ENCODE peak calls at places on chromosome 1, in five cellular contexts. T is ascending aorta, S is OCI-LY7, F is left ventricle myocardium inferior, A is cardiac muscle cell. G is an unnamed sample.

GRCh38 chr1:41670558-41670957 is 186.1 kb upstream of the EDN2 start:
- DNase-seq in F (no peak), A (peak; percentile 35), T (no peak), S (no peak), G (no peak)

GRCh38 chr1:227887697-227888403 is 59.9 kb downstream of the WNT9A start:
- DNase-seq in T (peak; percentile 70), A (peak; percentile 69), S (no peak), F (peak; percentile 79), G (peak; percentile 36)

GRCh38 chr1:9388628-9389184 is 96.0 kb downstream of the SPSB1 start:
- DNase-seq in A (peak; percentile 40), S (no peak), F (no peak), T (peak; percentile 84), G (no peak)

GRCh38 chr1:24022611-24023359 is 42.7 kb upstream of the SRSF10 start:
- DNase-seq in S (no peak), T (peak; percentile 80), F (no peak), A (peak; percentile 69), G (no peak)

GRCh38 chr1:176897350-176898236 is 266.9 kb downstream of the ASTN1 start:
- DNase-seq in T (no peak), F (peak; percentile 49), S (peak; percentile 67), A (peak; percentile 76), G (peak; percentile 93)

GRCh38 chr1:153627797-153628626 is at the start of gene S100A1:
- DNase-seq in A (no peak), T (no peak), S (no peak), F (peak; percentile 81), G (no peak)

GRCh38 chr1:242877229-242877628 is 352.7 kb upstream of the PLD5 start:
- DNase-seq in F (peak; percentile 36), T (no peak), S (no peak), A (no peak), G (no peak)

GRCh38 chr1:109547412-109548320 is 749 bp upstream of the GNAI3 start:
- DNase-seq in S (peak; percentile 39), T (no peak), F (no peak), A (peak; percentile 21), G (no peak)

GRCh38 chr1:9010781-9011323 is 15.4 kb downstream of the SLC2A7 start:
- DNase-seq in S (peak; percentile 38), T (no peak), A (no peak), F (peak; percentile 31), G (no peak)

GRCh38 chr1:30727796-30728195 is 4.4 kb upstream of the MATN1 start:
- DNase-seq in S (no peak), T (no peak), F (no peak), A (peak; percentile 68), G (no peak)

GRCh38 chr1:95793893-95794292 is 559.9 kb downstream of the RWDD3 start:
- DNase-seq in F (no peak), A (peak; percentile 1), S (no peak), T (no peak), G (peak; percentile 13)

GRCh38 chr1:39204441-39205081 is at the start of gene MACF1:
- DNase-seq in S (peak; percentile 61), A (peak; percentile 98), T (peak; percentile 90), F (peak; percentile 66), G (no peak)

GRCh38 chr1:3618904-3619671 is 5.7 kb upstream of the TPRG1L start:
- DNase-seq in A (peak; percentile 83), F (peak; percentile 61), T (peak; percentile 88), S (peak; percentile 77), G (peak; percentile 73)

GRCh38 chr1:217713223-217713622 is 82.1 kb downstream of the SPATA17 start:
- DNase-seq in S (no peak), F (no peak), T (no peak), A (no peak), G (no peak)

GRCh38 chr1:232684331-232685105 is 54.6 kb upstream of the SIPA1L2 start:
- DNase-seq in T (no peak), S (no peak), A (no peak), F (no peak), G (no peak)

GRCh38 chr1:172417552-172417951 is 2.9 kb upstream of the C1orf105 start:
- DNase-seq in T (no peak), A (no peak), S (no peak), F (no peak), G (no peak)

GRCh38 chr1:147669475-147670318 is 627 bp downstream of the ACP6 start:
- DNase-seq in S (peak; percentile 70), F (peak; percentile 26), T (peak; percentile 73), A (peak; percentile 51), G (peak; percentile 62)

GRCh38 chr1:37255111-37255795 is 219.1 kb upstream of the ZC3H12A start:
- DNase-seq in T (no peak), S (peak; percentile 13), A (peak; percentile 16), F (no peak), G (peak; percentile 46)
- TF ChIP-seq CTCF in T (no peak), S (no peak), A (no peak), F (no peak), G (no peak)

GRCh38 chr1:184289825-184290550 is 96.8 kb upstream of the C1orf21 start:
- DNase-seq in A (no peak), F (no peak), T (no peak), S (peak; percentile 75), G (no peak)

GRCh38 chr1:184284900-184285299 is 101.9 kb upstream of the C1orf21 start:
- DNase-seq in S (no peak), T (no peak), F (no peak), A (no peak), G (no peak)

GRCh38 chr1:184287001-184287400 is 99.8 kb upstream of the C1orf21 start:
- DNase-seq in T (no peak), F (no peak), A (no peak), S (peak; percentile 23), G (no peak)

GRCh38 chr1:184283999-184284398 is 102.8 kb upstream of the C1orf21 start:
- DNase-seq in A (peak; percentile 75), S (no peak), T (no peak), F (peak; percentile 23), G (peak; percentile 20)

DNA sequence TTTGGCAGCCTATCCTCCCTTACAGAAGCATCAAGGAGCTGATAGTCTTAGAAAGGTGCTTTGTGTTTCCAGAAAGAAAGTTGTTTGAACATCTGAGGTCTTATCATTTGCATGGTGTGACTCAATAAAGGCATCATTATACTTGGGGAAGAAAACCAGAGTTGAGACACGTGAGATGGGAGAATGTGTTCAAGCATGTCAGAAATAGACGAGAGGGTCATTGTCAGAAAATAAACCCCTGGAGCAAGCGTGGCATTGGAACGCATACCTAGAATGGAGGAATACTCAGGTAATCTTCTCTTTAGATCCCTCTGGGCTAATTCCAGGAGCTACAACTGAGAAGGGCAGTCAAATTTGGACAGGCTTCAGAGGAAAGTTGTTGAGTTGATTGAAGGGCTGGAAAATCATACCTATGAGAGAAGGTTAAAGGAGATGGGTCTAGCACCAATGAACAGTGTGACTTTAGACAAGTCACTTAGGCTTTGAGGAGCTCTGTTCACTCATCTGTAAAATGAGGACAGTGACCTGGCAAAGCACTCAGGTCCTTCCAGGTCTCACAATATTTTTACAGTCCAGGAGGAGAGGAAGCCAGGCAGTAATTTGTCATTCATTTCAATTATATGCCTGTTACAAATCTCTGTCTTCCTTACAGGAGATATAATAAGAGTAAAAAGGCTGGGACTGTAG is 101.3 kb upstream of the C1orf21 start:
- DNase-seq in T (no peak), F (no peak), A (no peak), S (no peak), G (no peak)
- TF ChIP-seq CTCF in T (no peak), F (no peak), A (no peak), S (no peak), G (no peak)

DNA sequence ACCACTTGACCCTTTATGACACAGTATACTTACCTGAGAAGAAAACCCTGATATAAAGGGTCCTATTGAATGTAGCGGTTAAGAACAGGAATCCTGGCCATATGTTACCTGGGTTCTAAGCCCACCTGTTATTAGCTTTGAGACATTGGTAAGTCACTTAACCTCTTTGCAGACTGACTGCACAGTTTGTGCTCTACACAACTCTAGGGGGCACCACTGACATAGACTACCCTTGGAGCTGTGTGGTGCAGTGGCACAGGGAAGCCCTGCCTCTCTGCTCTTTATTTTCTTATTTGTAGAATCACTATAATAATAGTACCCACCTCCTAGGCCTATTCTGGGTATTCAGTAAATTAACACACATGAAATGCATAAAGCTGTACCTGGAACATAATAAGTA is 165.6 kb downstream of the C1orf94 start:
- DNase-seq in A (no peak), F (no peak), T (no peak), S (no peak), G (no peak)
- TF ChIP-seq CTCF in A (no peak), F (no peak), T (no peak), S (no peak), G (no peak)

GRCh38 chr1:203318229-203318517 is 12.9 kb downstream of the BTG2 start:
- DNase-seq in A (no peak), S (no peak), F (no peak), T (no peak), G (no peak)

GRCh38 chr1:203322480-203323179 is 17.3 kb downstream of the BTG2 start:
- DNase-seq in F (peak; percentile 40), S (no peak), T (peak; percentile 79), A (peak; percentile 86), G (no peak)

GRCh38 chr1:203321273-203322052 is 16.1 kb downstream of the BTG2 start:
- DNase-seq in S (no peak), T (no peak), A (no peak), F (no peak), G (no peak)

GRCh38 chr1:203323587-203323986 is 18.3 kb downstream of the BTG2 start:
- DNase-seq in T (no peak), A (no peak), S (no peak), F (no peak), G (no peak)

DNA sequence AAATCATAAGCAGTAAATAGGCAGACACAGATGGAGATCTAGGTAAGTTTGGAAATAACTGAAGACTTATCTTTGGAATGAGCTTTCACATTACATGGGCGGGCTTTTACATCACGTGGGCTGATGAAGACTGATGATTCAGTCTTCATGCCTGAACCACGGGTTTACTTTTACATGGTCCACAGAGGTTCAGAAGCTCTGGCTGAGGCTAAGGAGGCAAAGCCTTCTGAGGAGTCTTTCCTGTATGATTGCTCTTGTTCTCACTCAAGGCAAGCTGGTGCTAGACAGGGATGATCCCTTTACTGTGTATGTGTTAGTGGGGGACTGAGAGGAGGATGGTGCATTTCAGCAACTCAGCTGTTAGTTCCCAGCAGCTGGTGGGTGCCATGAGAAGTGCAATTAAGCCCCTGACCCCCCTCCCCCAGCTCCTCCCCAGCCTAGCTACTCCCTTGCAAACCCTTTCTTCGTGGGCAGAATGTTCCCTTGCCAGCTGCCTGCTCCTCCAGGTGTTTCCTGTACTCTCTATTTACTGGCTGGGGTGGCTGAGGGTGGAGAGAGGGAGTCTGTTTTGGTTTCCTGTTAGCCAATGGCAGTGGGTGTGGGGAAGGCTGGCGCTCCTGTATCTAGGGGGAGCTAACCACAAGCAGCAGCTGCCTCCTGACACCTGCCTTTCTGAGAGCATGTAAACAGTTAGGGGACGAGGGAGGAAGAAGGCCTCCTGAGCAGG is 15.4 kb downstream of the BTG2 start:
- DNase-seq in F (peak; percentile 49), T (no peak), A (peak; percentile 76), S (peak; percentile 99), G (no peak)
- TF ChIP-seq CTCF in F (no peak), T (no peak), A (no peak), S (peak; percentile 41), G (no peak)

G was measured in glutamatergic neuron.